ENCODE peak calls at places on chromosomes 6 and 20, in ten cellular contexts. B, F, S, Z, N, H, Y, R, A and Q are unnamed samples.

GRCh38 chr20:56566621-56567020 is 33.6 kb downstream of the FAM209B start:
- DNase-seq in B (no peak), F (no peak), S (no peak), Z (no peak), N (no peak), H (no peak), Y (no peak), R (no peak), A (no peak), Q (no peak)

GRCh38 chr6:54427396-54427910 is 119.2 kb downstream of the TINAG start:
- DNase-seq in B (no peak), F (no peak), S (no peak), Z (no peak), N (no peak), H (no peak), Y (no peak), R (no peak), A (no peak), Q (peak; percentile 14)

GRCh38 chr20:41308726-41309413 is 8.7 kb downstream of the ZHX3 start:
- DNase-seq in B (no peak), F (no peak), S (no peak), Z (no peak), N (no peak), H (no peak), Y (no peak), R (no peak), A (no peak), Q (no peak)

GRCh38 chr20:32527447-32528055 is 57.6 kb downstream of the NOL4L start:
- DNase-seq in B (no peak), F (peak; percentile 69), S (no peak), Z (no peak), N (no peak), H (no peak), Y (no peak), R (no peak), A (no peak), Q (no peak)

GRCh38 chr6:110662468-110663211 is 152.6 kb downstream of the CDK19 start:
- DNase-seq in B (no peak), F (no peak), S (no peak), Z (no peak), N (no peak), H (no peak), Y (no peak), R (no peak), A (no peak), Q (no peak)

GRCh38 chr6:7166410-7167293 is 58.9 kb downstream of the RREB1 start:
- DNase-seq in B (no peak), F (no peak), S (no peak), Z (no peak), N (no peak), H (no peak), Y (no peak), R (no peak), A (no peak), Q (peak; percentile 82)

GRCh38 chr20:19981091-19981490 is 36.1 kb upstream of the NAA20 start:
- DNase-seq in B (no peak), F (no peak), S (no peak), Z (no peak), N (no peak), H (no peak), Y (no peak), R (no peak), A (no peak), Q (peak; percentile 57)

GRCh38 chr20:45347297-45347935 is 808 bp downstream of the SDC4 start:
- DNase-seq in B (no peak), F (no peak), S (no peak), Z (no peak), N (no peak), H (no peak), Y (no peak), R (no peak), A (no peak), Q (no peak)

GRCh38 chr6:157688960-157689599 is 134.0 kb upstream of the SNX9 start:
- DNase-seq in B (peak; percentile 72), F (no peak), S (peak; percentile 2), Z (no peak), N (no peak), H (no peak), Y (no peak), R (no peak), A (peak; percentile 60), Q (no peak)

GRCh38 chr6:107740496-107741190 is 83.5 kb downstream of the SCML4 start:
- DNase-seq in B (no peak), F (no peak), S (no peak), Z (no peak), N (peak; percentile 29), H (peak; percentile 7), Y (no peak), R (no peak), A (no peak), Q (no peak)